ENCODE peak calls at places on chromosomes 7 and 10, in nine cellular contexts. G, D, F, I, Q, K, A, J and Y are unnamed samples.

GRCh38 chr7:138166681-138167080 is 90.4 kb downstream of the AKR1D1 start:
- DNase-seq in G (no peak), D (no peak), F (no peak), I (no peak), Q (no peak), K (no peak), A (no peak), J (no peak), Y (no peak)

GRCh38 chr10:128286413-128287097 is 160.3 kb upstream of the MKI67 start:
- DNase-seq in G (no peak), D (no peak), F (no peak), I (no peak), Q (no peak), K (no peak), A (no peak), J (no peak), Y (no peak)

GRCh38 chr10:48365668-48366067 is 59.2 kb downstream of the MAPK8 start:
- DNase-seq in G (no peak), D (no peak), F (no peak), I (no peak), Q (no peak), K (no peak), A (no peak), J (no peak), Y (no peak)

GRCh38 chr7:721619-722248 is 4.8 kb upstream of the DNAAF5 start:
- DNase-seq in G (no peak), D (no peak), F (no peak), I (no peak), Q (no peak), K (no peak), A (no peak), J (no peak), Y (no peak)

GRCh38 chr7:94883676-94884075 is 23.7 kb upstream of the PPP1R9A start:
- DNase-seq in G (no peak), D (no peak), F (no peak), I (no peak), Q (no peak), K (no peak), A (no peak), J (no peak), Y (no peak)

GRCh38 chr10:31607481-31607880 is 288.5 kb downstream of the ZEB1 start:
- DNase-seq in G (no peak), D (no peak), F (no peak), I (no peak), Q (no peak), K (peak), A (no peak), J (no peak), Y (no peak)

GRCh38 chr10:33265621-33266020 is 68.8 kb downstream of the NRP1 start:
- DNase-seq in G (no peak), D (no peak), F (no peak), I (no peak), Q (no peak), K (no peak), A (no peak), J (no peak), Y (peak)

GRCh38 chr10:133608855-133609254 is 17.7 kb downstream of the FRG2B start:
- DNase-seq in G (no peak), D (peak), F (no peak), I (no peak), Q (peak), K (no peak), A (no peak), J (no peak), Y (no peak)

GRCh38 chr7:100901921-100902332 is 6.2 kb upstream of the ACHE start:
- DNase-seq in G (no peak), D (no peak), F (no peak), I (peak), Q (no peak), K (no peak), A (no peak), J (no peak), Y (no peak)

GRCh38 chr10:121926669-121927360 is 1.0 kb downstream of the ATE1 start:
- DNase-seq in G (no peak), D (peak), F (no peak), I (no peak), Q (peak), K (peak), A (no peak), J (peak), Y (no peak)

GRCh38 chr10:60446855-60447254 is 57.2 kb upstream of the ANK3 start:
- DNase-seq in G (no peak), D (no peak), F (no peak), I (no peak), Q (no peak), K (no peak), A (no peak), J (no peak), Y (no peak)

GRCh38 chr10:60446070-60446833 is 56.6 kb upstream of the ANK3 start:
- DNase-seq in G (no peak), D (no peak), F (no peak), I (no peak), Q (no peak), K (peak), A (no peak), J (no peak), Y (no peak)

GRCh38 chr10:60444494-60445064 is 54.9 kb upstream of the ANK3 start:
- DNase-seq in G (no peak), D (no peak), F (no peak), I (no peak), Q (peak), K (peak), A (no peak), J (no peak), Y (no peak)

GRCh38 chr10:60441515-60441914 is 51.8 kb upstream of the ANK3 start:
- DNase-seq in G (no peak), D (peak), F (no peak), I (no peak), Q (peak), K (peak), A (no peak), J (no peak), Y (no peak)
- TF ChIP-seq CTCF in G (no peak), D (peak), F (no peak), I (peak), Q (peak), K (peak), A (no peak), J (no peak), Y (no peak)

GRCh38 chr10:77636286-77636966 is 1.2 kb downstream of the KCNMA1 start:
- DNase-seq in G (no peak), D (no peak), F (no peak), I (no peak), Q (no peak), K (no peak), A (no peak), J (peak), Y (no peak)
- TF ChIP-seq CTCF in G (no peak), D (no peak), F (no peak), I (no peak), Q (no peak), K (no peak), A (no peak), J (no peak), Y (no peak)

GRCh38 chr10:59682986-59683937 is 26.4 kb downstream of the SLC16A9 start:
- DNase-seq in G (no peak), D (peak), F (no peak), I (no peak), Q (no peak), K (peak), A (no peak), J (no peak), Y (no peak)
- TF ChIP-seq CTCF in G (no peak), D (no peak), F (no peak), I (no peak), Q (no peak), K (no peak), A (no peak), J (no peak), Y (no peak)

GRCh38 chr7:31648288-31648687 is 38.7 kb upstream of the PPP1R17 start:
- DNase-seq in G (no peak), D (peak), F (no peak), I (no peak), Q (peak), K (no peak), A (no peak), J (no peak), Y (no peak)
- TF ChIP-seq CTCF in G (no peak), D (peak), F (no peak), I (peak), Q (peak), K (peak), A (no peak), J (peak), Y (no peak)

DNA sequence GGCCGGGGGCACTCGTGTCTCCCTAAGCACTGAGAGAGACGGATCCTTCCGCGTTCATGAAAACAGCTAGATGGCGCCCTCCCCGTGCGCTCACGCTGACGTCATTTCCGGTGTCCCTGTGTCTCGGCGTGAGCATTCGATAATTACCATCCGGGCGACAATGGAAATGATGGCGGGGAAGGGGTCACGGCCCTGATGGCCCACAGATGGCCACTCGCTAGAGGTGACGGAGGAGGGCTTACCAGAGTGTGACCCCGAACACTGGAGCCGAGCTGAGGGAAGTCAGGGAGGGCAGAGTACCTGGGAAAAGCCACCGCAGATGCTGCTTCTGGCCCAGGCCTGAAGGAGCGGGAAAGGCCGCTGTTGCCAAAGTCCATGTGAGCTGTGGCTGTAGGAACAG is 222.9 kb downstream of the TCERG1L start:
- DNase-seq in G (no peak), D (no peak), F (no peak), I (no peak), Q (peak), K (no peak), A (no peak), J (no peak), Y (no peak)
- TF ChIP-seq CTCF in G (no peak), D (no peak), F (no peak), I (no peak), Q (no peak), K (no peak), A (no peak), J (no peak), Y (no peak)

GRCh38 chr10:81817611-81818160 is 57.3 kb upstream of the NRG3 start:
- DNase-seq in G (no peak), D (no peak), F (no peak), I (no peak), Q (no peak), K (no peak), A (no peak), J (no peak), Y (no peak)

GRCh38 chr10:81814842-81815241 is 60.2 kb upstream of the NRG3 start:
- DNase-seq in G (no peak), D (no peak), F (no peak), I (no peak), Q (no peak), K (no peak), A (no peak), J (no peak), Y (no peak)

DNA sequence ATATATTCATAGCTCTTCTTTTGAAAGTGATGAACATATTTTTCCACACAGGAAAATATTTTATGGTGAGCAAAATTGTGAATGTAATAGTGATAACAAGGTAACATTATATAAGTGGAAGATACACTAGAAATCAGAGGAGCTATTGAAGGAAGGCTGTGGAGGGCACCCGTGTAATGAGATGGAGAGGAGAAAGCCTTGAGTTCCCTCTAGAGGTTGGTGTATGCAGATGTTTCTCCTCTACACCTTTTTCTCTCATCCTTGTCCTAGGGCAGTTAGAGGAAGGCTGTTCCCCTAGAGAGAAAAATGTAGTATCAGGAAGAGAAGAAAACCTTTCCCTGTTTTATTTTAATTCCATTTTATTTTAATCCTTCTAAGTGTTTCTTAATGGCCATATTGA is 54.6 kb upstream of the NRG3 start:
- DNase-seq in G (no peak), D (no peak), F (no peak), I (no peak), Q (peak), K (no peak), A (no peak), J (no peak), Y (no peak)
- TF ChIP-seq CTCF in G (no peak), D (peak), F (no peak), I (peak), Q (no peak), K (no peak), A (no peak), J (peak), Y (peak)

DNA sequence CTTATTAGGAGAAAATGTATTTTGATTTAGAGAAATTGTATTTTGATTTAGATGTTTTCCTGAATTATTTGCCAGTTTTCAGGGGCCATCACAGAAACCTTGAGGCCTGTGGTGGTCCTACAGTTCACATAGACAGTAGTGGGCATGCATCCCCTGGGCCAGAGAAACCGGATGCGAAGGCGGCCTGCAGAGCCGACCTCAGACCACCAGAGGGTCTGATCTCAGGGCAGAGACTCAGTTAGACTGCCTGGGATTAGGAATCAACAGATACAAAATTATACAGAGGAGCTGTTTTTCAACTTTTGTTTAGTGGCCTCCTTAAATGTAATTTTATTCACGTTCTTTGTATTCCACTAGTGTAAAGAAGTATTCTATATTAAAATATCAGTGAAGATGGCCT is 158.4 kb downstream of the PAXIP1 start:
- DNase-seq in G (no peak), D (no peak), F (no peak), I (no peak), Q (no peak), K (no peak), A (no peak), J (no peak), Y (no peak)
- TF ChIP-seq CTCF in G (no peak), D (no peak), F (no peak), I (no peak), Q (no peak), K (no peak), A (no peak), J (no peak), Y (no peak)

DNA sequence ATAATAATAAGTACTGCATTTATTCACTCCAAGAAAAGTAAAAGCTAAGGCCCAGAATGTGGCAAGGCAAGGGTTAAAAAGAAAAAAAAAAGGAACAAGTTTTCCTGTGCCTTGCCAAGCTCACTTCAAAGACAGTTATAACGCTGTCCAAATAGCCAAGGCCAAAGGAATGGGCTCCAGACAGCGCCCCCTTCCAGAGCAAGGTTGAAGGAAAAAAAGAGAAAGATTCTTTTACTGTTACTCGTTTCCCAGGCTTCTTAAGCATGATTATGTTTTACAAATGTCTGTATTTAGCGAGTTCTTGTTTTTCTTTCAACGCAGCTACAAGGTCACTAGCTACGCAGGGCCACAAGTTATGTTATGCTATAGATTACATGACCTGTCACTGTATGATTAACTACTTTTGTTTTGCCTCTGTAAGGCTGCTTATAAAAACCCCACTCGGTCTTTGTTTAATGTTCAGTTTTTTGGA is 9.1 kb upstream of the EIF4H start:
- DNase-seq in G (no peak), D (no peak), F (no peak), I (no peak), Q (peak), K (no peak), A (no peak), J (no peak), Y (no peak)
- TF ChIP-seq CTCF in G (no peak), D (no peak), F (no peak), I (peak), Q (peak), K (peak), A (no peak), J (no peak), Y (no peak)